ENCODE peak calls at places on chromosomes 11 and 22, in six cellular contexts. Y, M, S, O, R and F are unnamed samples.

GRCh38 chr22:42847110-42847509 is 10.0 kb downstream of the ARFGAP3 start:
- DNase-seq in O (no peak), Y (no peak), M (no peak), R (no peak), S (no peak), F (no peak)

GRCh38 chr22:42967933-42968332 is 47.0 kb downstream of the PACSIN2 start:
- DNase-seq in Y (no peak), R (peak; percentile 81), M (peak; percentile 86), S (no peak), O (no peak), F (peak; percentile 85)

GRCh38 chr11:22459053-22459452 is 120.9 kb downstream of the SLC17A6 start:
- DNase-seq in O (no peak), S (no peak), R (no peak), Y (no peak), M (no peak), F (no peak)

GRCh38 chr11:77441409-77441808 is 32.5 kb downstream of the PAK1 start:
- DNase-seq in O (no peak), R (no peak), Y (no peak), S (no peak), M (no peak), F (no peak)

GRCh38 chr22:38755155-38755910 is 465 bp downstream of the SUN2 start:
- DNase-seq in Y (peak; percentile 91), R (peak; percentile 98), O (peak; percentile 93), M (peak; percentile 97), S (peak; percentile 80), F (peak; percentile 99)

GRCh38 chr11:106032861-106033260 is 10.8 kb upstream of the MSANTD4 start:
- DNase-seq in S (no peak), M (no peak), O (no peak), Y (no peak), R (no peak), F (no peak)

GRCh38 chr11:88059326-88059725 is 115.9 kb downstream of the RAB38 start:
- DNase-seq in M (no peak), Y (no peak), S (no peak), O (no peak), R (no peak), F (no peak)

GRCh38 chr11:46333129-46333947 is 13.9 kb upstream of the DGKZ start:
- DNase-seq in R (no peak), S (no peak), O (no peak), Y (peak; percentile 61), M (no peak), F (no peak)

GRCh38 chr11:111446404-111447152 is 65.6 kb downstream of the BTG4 start:
- DNase-seq in O (peak; percentile 74), R (peak; percentile 80), M (peak; percentile 83), S (peak; percentile 82), Y (peak; percentile 85), F (peak; percentile 61)

GRCh38 chr11:2843551-2843950 is 42.0 kb downstream of the CDKN1C start:
- DNase-seq in S (no peak), R (no peak), M (no peak), Y (no peak), O (no peak), F (no peak)

GRCh38 chr11:64224891-64225607 is 937 bp downstream of the TRPT1 start:
- DNase-seq in S (no peak), Y (peak; percentile 51), M (no peak), O (peak; percentile 20), R (peak; percentile 69), F (peak; percentile 51)

GRCh38 chr11:67303132-67303988 is at the start of gene SSH3:
- DNase-seq in O (peak; percentile 70), Y (peak; percentile 87), R (peak; percentile 94), S (peak; percentile 56), M (peak; percentile 92), F (peak; percentile 88)

GRCh38 chr22:46770726-46771125 is 8.3 kb downstream of the TBC1D22A start:
- DNase-seq in S (no peak), M (no peak), R (no peak), O (no peak), Y (no peak), F (no peak)

GRCh38 chr11:129324533-129325175 is 51.0 kb upstream of the BARX2 start:
- DNase-seq in S (peak; percentile 93), O (no peak), R (no peak), Y (no peak), M (no peak), F (peak; percentile 46)

GRCh38 chr11:111272420-111272819 is 25.9 kb upstream of the POU2AF3 start:
- DNase-seq in R (no peak), O (no peak), M (no peak), Y (no peak), S (no peak), F (no peak)

GRCh38 chr22:36486619-36487384 is 5.4 kb upstream of the TXN2 start:
- DNase-seq in M (no peak), R (no peak), O (no peak), S (peak; percentile 53), Y (peak; percentile 77), F (no peak)

GRCh38 chr11:15941206-15941770 is 415.1 kb downstream of the SOX6 start:
- DNase-seq in O (no peak), R (no peak), S (no peak), M (no peak), Y (peak; percentile 62), F (peak; percentile 56)

GRCh38 chr11:57800444-57801184 is 39.0 kb downstream of the CTNND1 start:
- DNase-seq in O (no peak), R (no peak), S (peak; percentile 98), Y (peak; percentile 83), M (no peak), F (no peak)

GRCh38 chr22:44311855-44312170 is 938 bp downstream of the SHISAL1 start:
- DNase-seq in Y (no peak), R (no peak), O (no peak), M (no peak), S (no peak), F (no peak)

GRCh38 chr11:123145220-123145619 is 49.8 kb downstream of the CLMP start:
- DNase-seq in Y (no peak), R (peak; percentile 68), O (peak; percentile 49), S (peak; percentile 67), M (no peak), F (peak; percentile 58)

GRCh38 chr11:92269021-92269420 is 44.4 kb downstream of the FAT3 start:
- DNase-seq in O (no peak), S (peak; percentile 4), M (no peak), Y (no peak), R (no peak), F (no peak)

GRCh38 chr11:61752117-61752924 is at the start of gene MYRF:
- DNase-seq in M (peak; percentile 61), O (peak; percentile 62), Y (peak; percentile 88), R (peak; percentile 77), S (no peak), F (peak; percentile 67)

GRCh38 chr11:111797145-111797581 is 31.0 kb upstream of the PPP2R1B start:
- DNase-seq in Y (no peak), S (no peak), R (no peak), M (no peak), O (no peak), F (no peak)

GRCh38 chr11:119181677-119182412 is 3.4 kb upstream of the NHERF4 start:
- DNase-seq in S (no peak), Y (no peak), M (no peak), R (no peak), O (no peak), F (no peak)

GRCh38 chr22:43726296-43726695 is 85.8 kb downstream of the EFCAB6 start:
- DNase-seq in O (peak; percentile 41), R (no peak), Y (no peak), M (no peak), S (no peak), F (no peak)

DNA sequence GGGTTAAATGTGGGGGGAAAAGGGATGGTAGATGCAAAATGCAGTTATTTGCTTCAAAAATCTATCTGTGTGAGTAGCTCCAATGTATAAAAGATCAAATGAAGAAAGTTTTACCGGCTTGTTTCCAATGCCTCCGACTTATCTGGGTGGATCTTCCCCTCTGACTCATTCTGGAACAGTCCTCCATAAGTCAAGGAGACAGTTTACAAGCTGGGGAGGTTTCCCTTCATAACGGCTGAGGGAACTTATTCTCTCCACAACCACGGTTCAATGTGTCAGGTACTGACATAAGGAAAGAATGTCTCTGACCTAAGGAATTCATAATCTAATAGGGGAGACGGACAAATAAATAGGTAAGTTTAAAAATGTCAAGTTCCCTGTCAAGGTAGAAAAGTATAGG is 49.7 kb upstream of the BIRC3 start:
- DNase-seq in Y (no peak), S (no peak), M (no peak), R (no peak), O (no peak), F (no peak)
- H3K27ac ChIP-seq in Y (no peak overlapping the region), S (peak overlapping the region; percentile 59), M (peak overlapping the region; percentile 65), R (no peak overlapping the region), O (no peak overlapping the region), F (peak overlapping the region; percentile 65)

DNA sequence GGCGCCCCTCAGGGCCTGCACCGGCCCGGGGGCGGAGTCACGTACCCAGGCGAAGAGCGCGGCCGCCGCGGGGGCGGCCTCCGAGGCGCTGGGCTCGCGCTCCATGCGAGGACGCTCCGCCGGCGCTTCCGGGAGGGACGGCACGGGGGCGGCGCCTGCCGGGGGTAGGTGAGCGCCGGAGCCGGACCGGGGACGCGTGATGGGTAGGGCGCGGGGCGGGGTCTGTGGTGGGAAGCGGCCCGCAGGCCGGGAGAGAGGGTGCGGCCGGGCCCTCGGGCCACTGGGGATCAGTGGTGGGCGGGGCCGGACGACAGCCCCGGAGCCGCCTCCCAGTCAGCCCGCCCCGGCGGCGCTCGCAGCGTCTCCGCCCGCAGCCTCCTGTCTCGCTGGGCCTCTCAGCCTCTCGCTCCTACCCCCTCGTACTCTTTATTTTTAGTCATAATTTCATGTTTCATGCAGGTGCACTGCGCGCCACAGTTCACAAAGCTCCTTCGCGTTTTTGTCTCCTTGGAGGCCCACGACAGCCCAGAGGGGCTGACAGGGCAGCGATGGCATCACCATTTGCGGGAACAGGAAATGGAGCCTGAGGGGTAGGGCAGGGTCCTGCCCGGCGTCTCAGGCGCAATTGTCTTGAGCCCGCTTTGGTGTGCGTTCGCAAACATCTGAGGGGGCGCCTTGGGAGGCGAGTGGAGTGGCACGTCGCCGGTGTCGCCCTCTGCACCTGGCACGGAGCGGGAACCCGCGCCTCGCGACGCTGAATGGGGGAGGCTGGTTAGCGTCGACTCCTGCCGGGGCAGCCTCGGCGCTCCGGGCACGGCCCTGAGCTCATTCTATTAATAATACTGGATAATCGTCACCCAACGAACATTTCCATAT is at the start of gene SERGEF:
- DNase-seq in S (peak; percentile 86), O (peak; percentile 91), R (peak; percentile 99), Y (peak; percentile 98), M (peak; percentile 97), F (peak; percentile 97)
- H3K27ac ChIP-seq in S (peak within 1 kb of the TSS; percentile 70), O (peak within 1 kb of the TSS; percentile 84), R (peak within 1 kb of the TSS; percentile 88), Y (peak within 1 kb of the TSS; percentile 18), M (peak within 1 kb of the TSS; percentile 82), F (peak within 1 kb of the TSS; percentile 91)

GRCh38 chr11:1055990-1056771 is 18.5 kb upstream of the MUC2 start:
- DNase-seq in Y (no peak), M (peak; percentile 45), S (no peak), R (peak; percentile 62), O (peak; percentile 10), F (peak; percentile 14)

GRCh38 chr11:1053121-1053901 is 16.8 kb upstream of the MUC6 start:
- DNase-seq in O (peak; percentile 10), Y (no peak), R (peak; percentile 57), M (peak; percentile 39), S (no peak), F (peak; percentile 8)

GRCh38 chr11:1057806-1058205 is 16.9 kb upstream of the MUC2 start:
- DNase-seq in O (peak; percentile 4), S (no peak), Y (no peak), M (no peak), R (peak; percentile 47), F (no peak)

GRCh38 chr11:1054143-1055108 is 17.9 kb upstream of the MUC6 start:
- DNase-seq in S (no peak), Y (no peak), M (peak; percentile 46), O (peak; percentile 14), R (peak; percentile 64), F (peak; percentile 8)

GRCh38 chr11:1055109-1055703 is 18.7 kb upstream of the MUC6 start:
- DNase-seq in Y (no peak), S (no peak), M (peak; percentile 32), R (peak; percentile 46), O (peak; percentile 12), F (peak; percentile 36)
- H3K27ac ChIP-seq in Y (no peak overlapping the region), S (no peak overlapping the region), M (no peak overlapping the region), R (no peak overlapping the region), O (no peak overlapping the region), F (no peak overlapping the region)

GRCh38 chr11:75259711-75260110 is 19.1 kb downstream of the TPBGL start:
- DNase-seq in S (no peak), R (peak; percentile 31), M (no peak), O (no peak), Y (no peak), F (no peak)
- H3K27ac ChIP-seq in S (no peak overlapping the region), R (no peak overlapping the region), M (no peak overlapping the region), O (no peak overlapping the region), Y (no peak overlapping the region), F (no peak overlapping the region)